ENCODE peak calls at places on chromosomes 5 and 9, in nine cellular contexts. One of them, this sample, is unnamed.

GRCh38 chr9:83637389-83637788 is 14.4 kb downstream of the IDNK start:
- DNase-seq in stimulated activated naive CD8-positive, alpha-beta T cell treated with anti-CD3 and anti-CD28 coated beads, Interleukin-15, Interleukin-2, amounts not matched to agents 100 U/mL and 50 U/mL, for 24 hours: no peak
- DNase-seq in NCI-H510A treated with DMSO at 0.1 percent for 48 hours: no peak
- DNase-seq in cortex of kidney: no peak
- DNase-seq in endothelial cell of umbilical vein: no peak
- DNase-seq in stomach: no peak
- DNase-seq in left colon: no peak
- DNase-seq in NCI-H2171: no peak
- DNase-seq in activated T-helper 1 cell treated with Interleukin-2 at 50 U/mL for 16 hours: no peak
- DNase-seq in this sample: no peak

GRCh38 chr5:147611483-147611882 is 101.6 kb upstream of the DPYSL3 start:
- DNase-seq in left colon: no peak
- DNase-seq in NCI-H510A treated with DMSO at 0.1 percent for 48 hours: no peak
- DNase-seq in stimulated activated naive CD8-positive, alpha-beta T cell treated with anti-CD3 and anti-CD28 coated beads, Interleukin-15, Interleukin-2, amounts not matched to agents 100 U/mL and 50 U/mL, for 24 hours: no peak
- DNase-seq in cortex of kidney: no peak
- DNase-seq in stomach: no peak
- DNase-seq in NCI-H2171: no peak
- DNase-seq in activated T-helper 1 cell treated with Interleukin-2 at 50 U/mL for 16 hours: no peak
- DNase-seq in endothelial cell of umbilical vein: no peak
- DNase-seq in this sample: no peak

GRCh38 chr9:776086-776485 is 65.4 kb upstream of the DMRT1 start:
- DNase-seq in endothelial cell of umbilical vein: no peak
- DNase-seq in NCI-H2171: no peak
- DNase-seq in stimulated activated naive CD8-positive, alpha-beta T cell treated with anti-CD3 and anti-CD28 coated beads, Interleukin-15, Interleukin-2, amounts not matched to agents 100 U/mL and 50 U/mL, for 24 hours: no peak
- DNase-seq in NCI-H510A treated with DMSO at 0.1 percent for 48 hours: no peak
- DNase-seq in left colon: no peak
- DNase-seq in activated T-helper 1 cell treated with Interleukin-2 at 50 U/mL for 16 hours: no peak
- DNase-seq in cortex of kidney: no peak
- DNase-seq in stomach: no peak
- DNase-seq in this sample: no peak

GRCh38 chr9:124855944-124856773 is 2.9 kb downstream of the WDR38 start:
- DNase-seq in activated T-helper 1 cell treated with Interleukin-2 at 50 U/mL for 16 hours: no peak
- DNase-seq in NCI-H510A treated with DMSO at 0.1 percent for 48 hours: no peak
- DNase-seq in left colon: no peak
- DNase-seq in cortex of kidney: no peak
- DNase-seq in NCI-H2171: no peak
- DNase-seq in endothelial cell of umbilical vein: no peak
- DNase-seq in stomach: no peak
- DNase-seq in stimulated activated naive CD8-positive, alpha-beta T cell treated with anti-CD3 and anti-CD28 coated beads, Interleukin-15, Interleukin-2, amounts not matched to agents 100 U/mL and 50 U/mL, for 24 hours: peak
- DNase-seq in this sample: no peak

GRCh38 chr5:65059681-65060598 is 291.2 kb downstream of the CWC27 start:
- DNase-seq in NCI-H510A treated with DMSO at 0.1 percent for 48 hours: no peak
- DNase-seq in endothelial cell of umbilical vein: peak
- DNase-seq in NCI-H2171: no peak
- DNase-seq in activated T-helper 1 cell treated with Interleukin-2 at 50 U/mL for 16 hours: no peak
- DNase-seq in cortex of kidney: no peak
- DNase-seq in left colon: no peak
- DNase-seq in stimulated activated naive CD8-positive, alpha-beta T cell treated with anti-CD3 and anti-CD28 coated beads, Interleukin-15, Interleukin-2, amounts not matched to agents 100 U/mL and 50 U/mL, for 24 hours: no peak
- DNase-seq in stomach: no peak
- DNase-seq in this sample: no peak

GRCh38 chr9:99822096-99822595 is 461 bp downstream of the NR4A3 start:
- DNase-seq in activated T-helper 1 cell treated with Interleukin-2 at 50 U/mL for 16 hours: no peak
- DNase-seq in endothelial cell of umbilical vein: no peak
- DNase-seq in stimulated activated naive CD8-positive, alpha-beta T cell treated with anti-CD3 and anti-CD28 coated beads, Interleukin-15, Interleukin-2, amounts not matched to agents 100 U/mL and 50 U/mL, for 24 hours: no peak
- DNase-seq in cortex of kidney: no peak
- DNase-seq in NCI-H510A treated with DMSO at 0.1 percent for 48 hours: no peak
- DNase-seq in left colon: peak
- DNase-seq in NCI-H2171: no peak
- DNase-seq in stomach: no peak
- DNase-seq in this sample: peak

GRCh38 chr5:72180925-72181324 is 73.7 kb downstream of the MAP1B start:
- DNase-seq in stomach: no peak
- DNase-seq in activated T-helper 1 cell treated with Interleukin-2 at 50 U/mL for 16 hours: no peak
- DNase-seq in cortex of kidney: no peak
- DNase-seq in NCI-H2171: no peak
- DNase-seq in stimulated activated naive CD8-positive, alpha-beta T cell treated with anti-CD3 and anti-CD28 coated beads, Interleukin-15, Interleukin-2, amounts not matched to agents 100 U/mL and 50 U/mL, for 24 hours: no peak
- DNase-seq in endothelial cell of umbilical vein: no peak
- DNase-seq in left colon: no peak
- DNase-seq in NCI-H510A treated with DMSO at 0.1 percent for 48 hours: no peak
- DNase-seq in this sample: no peak

GRCh38 chr5:126852104-126852531 is 75.2 kb downstream of the LMNB1 start:
- DNase-seq in cortex of kidney: no peak
- DNase-seq in left colon: no peak
- DNase-seq in activated T-helper 1 cell treated with Interleukin-2 at 50 U/mL for 16 hours: no peak
- DNase-seq in NCI-H510A treated with DMSO at 0.1 percent for 48 hours: no peak
- DNase-seq in stimulated activated naive CD8-positive, alpha-beta T cell treated with anti-CD3 and anti-CD28 coated beads, Interleukin-15, Interleukin-2, amounts not matched to agents 100 U/mL and 50 U/mL, for 24 hours: no peak
- DNase-seq in stomach: no peak
- DNase-seq in endothelial cell of umbilical vein: peak
- DNase-seq in NCI-H2171: no peak
- DNase-seq in this sample: no peak

GRCh38 chr5:158802941-158803341 is 296.8 kb downstream of the EBF1 start:
- DNase-seq in left colon: no peak
- DNase-seq in stimulated activated naive CD8-positive, alpha-beta T cell treated with anti-CD3 and anti-CD28 coated beads, Interleukin-15, Interleukin-2, amounts not matched to agents 100 U/mL and 50 U/mL, for 24 hours: no peak
- DNase-seq in cortex of kidney: no peak
- DNase-seq in endothelial cell of umbilical vein: no peak
- DNase-seq in activated T-helper 1 cell treated with Interleukin-2 at 50 U/mL for 16 hours: no peak
- DNase-seq in NCI-H2171: no peak
- DNase-seq in NCI-H510A treated with DMSO at 0.1 percent for 48 hours: no peak
- DNase-seq in stomach: no peak
- DNase-seq in this sample: peak

GRCh38 chr9:97527626-97528528 is 26.4 kb downstream of the TMOD1 start:
- DNase-seq in endothelial cell of umbilical vein: no peak
- DNase-seq in stimulated activated naive CD8-positive, alpha-beta T cell treated with anti-CD3 and anti-CD28 coated beads, Interleukin-15, Interleukin-2, amounts not matched to agents 100 U/mL and 50 U/mL, for 24 hours: no peak
- DNase-seq in stomach: no peak
- DNase-seq in cortex of kidney: no peak
- DNase-seq in NCI-H510A treated with DMSO at 0.1 percent for 48 hours: peak
- DNase-seq in left colon: no peak
- DNase-seq in NCI-H2171: no peak
- DNase-seq in activated T-helper 1 cell treated with Interleukin-2 at 50 U/mL for 16 hours: no peak
- DNase-seq in this sample: no peak

GRCh38 chr9:121350993-121351561 is 19.0 kb downstream of the STOM start:
- DNase-seq in NCI-H2171: peak
- DNase-seq in endothelial cell of umbilical vein: peak
- DNase-seq in NCI-H510A treated with DMSO at 0.1 percent for 48 hours: no peak
- DNase-seq in left colon: peak
- DNase-seq in cortex of kidney: no peak
- DNase-seq in stomach: peak
- DNase-seq in stimulated activated naive CD8-positive, alpha-beta T cell treated with anti-CD3 and anti-CD28 coated beads, Interleukin-15, Interleukin-2, amounts not matched to agents 100 U/mL and 50 U/mL, for 24 hours: no peak
- DNase-seq in activated T-helper 1 cell treated with Interleukin-2 at 50 U/mL for 16 hours: no peak
- DNase-seq in this sample: peak

GRCh38 chr5:165565921-165566320 is 2060.5 kb downstream of the MAT2B start:
- DNase-seq in stomach: no peak
- DNase-seq in endothelial cell of umbilical vein: no peak
- DNase-seq in left colon: no peak
- DNase-seq in cortex of kidney: no peak
- DNase-seq in NCI-H2171: no peak
- DNase-seq in NCI-H510A treated with DMSO at 0.1 percent for 48 hours: no peak
- DNase-seq in activated T-helper 1 cell treated with Interleukin-2 at 50 U/mL for 16 hours: no peak
- DNase-seq in stimulated activated naive CD8-positive, alpha-beta T cell treated with anti-CD3 and anti-CD28 coated beads, Interleukin-15, Interleukin-2, amounts not matched to agents 100 U/mL and 50 U/mL, for 24 hours: no peak
- DNase-seq in this sample: no peak

GRCh38 chr9:37678789-37679273 is 28.1 kb downstream of the FRMPD1 start:
- DNase-seq in stomach: no peak
- DNase-seq in NCI-H2171: no peak
- DNase-seq in cortex of kidney: no peak
- DNase-seq in NCI-H510A treated with DMSO at 0.1 percent for 48 hours: no peak
- DNase-seq in activated T-helper 1 cell treated with Interleukin-2 at 50 U/mL for 16 hours: no peak
- DNase-seq in endothelial cell of umbilical vein: no peak
- DNase-seq in stimulated activated naive CD8-positive, alpha-beta T cell treated with anti-CD3 and anti-CD28 coated beads, Interleukin-15, Interleukin-2, amounts not matched to agents 100 U/mL and 50 U/mL, for 24 hours: no peak
- DNase-seq in left colon: no peak
- DNase-seq in this sample: no peak

GRCh38 chr5:137466888-137467287 is 32.2 kb downstream of the SPOCK1 start:
- DNase-seq in NCI-H2171: no peak
- DNase-seq in stomach: no peak
- DNase-seq in left colon: no peak
- DNase-seq in NCI-H510A treated with DMSO at 0.1 percent for 48 hours: no peak
- DNase-seq in activated T-helper 1 cell treated with Interleukin-2 at 50 U/mL for 16 hours: no peak
- DNase-seq in stimulated activated naive CD8-positive, alpha-beta T cell treated with anti-CD3 and anti-CD28 coated beads, Interleukin-15, Interleukin-2, amounts not matched to agents 100 U/mL and 50 U/mL, for 24 hours: no peak
- DNase-seq in cortex of kidney: no peak
- DNase-seq in endothelial cell of umbilical vein: no peak
- DNase-seq in this sample: no peak

GRCh38 chr9:94675008-94675841 is 35.9 kb upstream of the FBP1 start:
- DNase-seq in stomach: no peak
- DNase-seq in activated T-helper 1 cell treated with Interleukin-2 at 50 U/mL for 16 hours: no peak
- DNase-seq in cortex of kidney: no peak
- DNase-seq in NCI-H2171: no peak
- DNase-seq in stimulated activated naive CD8-positive, alpha-beta T cell treated with anti-CD3 and anti-CD28 coated beads, Interleukin-15, Interleukin-2, amounts not matched to agents 100 U/mL and 50 U/mL, for 24 hours: no peak
- DNase-seq in endothelial cell of umbilical vein: peak
- DNase-seq in NCI-H510A treated with DMSO at 0.1 percent for 48 hours: no peak
- DNase-seq in left colon: no peak
- DNase-seq in this sample: peak

GRCh38 chr9:137157618-137158502 is 12.0 kb downstream of the LRRC26 start:
- DNase-seq in stimulated activated naive CD8-positive, alpha-beta T cell treated with anti-CD3 and anti-CD28 coated beads, Interleukin-15, Interleukin-2, amounts not matched to agents 100 U/mL and 50 U/mL, for 24 hours: no peak
- DNase-seq in NCI-H510A treated with DMSO at 0.1 percent for 48 hours: no peak
- DNase-seq in activated T-helper 1 cell treated with Interleukin-2 at 50 U/mL for 16 hours: no peak
- DNase-seq in endothelial cell of umbilical vein: no peak
- DNase-seq in NCI-H2171: no peak
- DNase-seq in cortex of kidney: no peak
- DNase-seq in left colon: no peak
- DNase-seq in stomach: no peak
- DNase-seq in this sample: no peak

GRCh38 chr5:134874831-134875655 is 872 bp downstream of the TXNDC15 start:
- DNase-seq in activated T-helper 1 cell treated with Interleukin-2 at 50 U/mL for 16 hours: no peak
- DNase-seq in NCI-H2171: no peak
- DNase-seq in stomach: peak
- DNase-seq in NCI-H510A treated with DMSO at 0.1 percent for 48 hours: peak
- DNase-seq in cortex of kidney: no peak
- DNase-seq in endothelial cell of umbilical vein: peak
- DNase-seq in left colon: peak
- DNase-seq in stimulated activated naive CD8-positive, alpha-beta T cell treated with anti-CD3 and anti-CD28 coated beads, Interleukin-15, Interleukin-2, amounts not matched to agents 100 U/mL and 50 U/mL, for 24 hours: peak
- DNase-seq in this sample: peak

GRCh38 chr5:138064526-138064925 is 19.3 kb upstream of the WNT8A start:
- DNase-seq in activated T-helper 1 cell treated with Interleukin-2 at 50 U/mL for 16 hours: no peak
- DNase-seq in stimulated activated naive CD8-positive, alpha-beta T cell treated with anti-CD3 and anti-CD28 coated beads, Interleukin-15, Interleukin-2, amounts not matched to agents 100 U/mL and 50 U/mL, for 24 hours: no peak
- DNase-seq in cortex of kidney: no peak
- DNase-seq in NCI-H510A treated with DMSO at 0.1 percent for 48 hours: no peak
- DNase-seq in endothelial cell of umbilical vein: no peak
- DNase-seq in stomach: no peak
- DNase-seq in NCI-H2171: no peak
- DNase-seq in left colon: no peak
- DNase-seq in this sample: no peak

GRCh38 chr9:117073539-117074336 is 341.1 kb downstream of the ASTN2 start:
- DNase-seq in cortex of kidney: no peak
- DNase-seq in activated T-helper 1 cell treated with Interleukin-2 at 50 U/mL for 16 hours: no peak
- DNase-seq in NCI-H2171: peak
- DNase-seq in NCI-H510A treated with DMSO at 0.1 percent for 48 hours: peak
- DNase-seq in left colon: no peak
- DNase-seq in stomach: no peak
- DNase-seq in endothelial cell of umbilical vein: no peak
- DNase-seq in stimulated activated naive CD8-positive, alpha-beta T cell treated with anti-CD3 and anti-CD28 coated beads, Interleukin-15, Interleukin-2, amounts not matched to agents 100 U/mL and 50 U/mL, for 24 hours: peak
- DNase-seq in this sample: no peak

GRCh38 chr9:135519179-135519971 is 1.9 kb upstream of the LCN1 start:
- DNase-seq in left colon: no peak
- DNase-seq in NCI-H2171: no peak
- DNase-seq in endothelial cell of umbilical vein: no peak
- DNase-seq in NCI-H510A treated with DMSO at 0.1 percent for 48 hours: no peak
- DNase-seq in stomach: peak
- DNase-seq in stimulated activated naive CD8-positive, alpha-beta T cell treated with anti-CD3 and anti-CD28 coated beads, Interleukin-15, Interleukin-2, amounts not matched to agents 100 U/mL and 50 U/mL, for 24 hours: no peak
- DNase-seq in activated T-helper 1 cell treated with Interleukin-2 at 50 U/mL for 16 hours: no peak
- DNase-seq in cortex of kidney: no peak
- DNase-seq in this sample: no peak

GRCh38 chr9:122092611-122093506 is at the start of gene TTLL11:
- DNase-seq in left colon: peak
- DNase-seq in endothelial cell of umbilical vein: peak
- DNase-seq in stomach: peak
- DNase-seq in stimulated activated naive CD8-positive, alpha-beta T cell treated with anti-CD3 and anti-CD28 coated beads, Interleukin-15, Interleukin-2, amounts not matched to agents 100 U/mL and 50 U/mL, for 24 hours: peak
- DNase-seq in NCI-H2171: peak
- DNase-seq in activated T-helper 1 cell treated with Interleukin-2 at 50 U/mL for 16 hours: peak
- DNase-seq in cortex of kidney: peak
- DNase-seq in NCI-H510A treated with DMSO at 0.1 percent for 48 hours: peak
- DNase-seq in this sample: peak

GRCh38 chr5:55039843-55040242 is 15.8 kb downstream of the GZMK start:
- DNase-seq in stomach: no peak
- DNase-seq in cortex of kidney: no peak
- DNase-seq in NCI-H510A treated with DMSO at 0.1 percent for 48 hours: no peak
- DNase-seq in NCI-H2171: no peak
- DNase-seq in activated T-helper 1 cell treated with Interleukin-2 at 50 U/mL for 16 hours: no peak
- DNase-seq in endothelial cell of umbilical vein: no peak
- DNase-seq in left colon: no peak
- DNase-seq in stimulated activated naive CD8-positive, alpha-beta T cell treated with anti-CD3 and anti-CD28 coated beads, Interleukin-15, Interleukin-2, amounts not matched to agents 100 U/mL and 50 U/mL, for 24 hours: no peak
- DNase-seq in this sample: no peak

GRCh38 chr5:115541586-115541985 is 3.0 kb downstream of the FEM1C start:
- DNase-seq in NCI-H510A treated with DMSO at 0.1 percent for 48 hours: no peak
- DNase-seq in stomach: no peak
- DNase-seq in endothelial cell of umbilical vein: no peak
- DNase-seq in left colon: no peak
- DNase-seq in activated T-helper 1 cell treated with Interleukin-2 at 50 U/mL for 16 hours: no peak
- DNase-seq in stimulated activated naive CD8-positive, alpha-beta T cell treated with anti-CD3 and anti-CD28 coated beads, Interleukin-15, Interleukin-2, amounts not matched to agents 100 U/mL and 50 U/mL, for 24 hours: no peak
- DNase-seq in NCI-H2171: no peak
- DNase-seq in cortex of kidney: no peak
- DNase-seq in this sample: no peak

GRCh38 chr5:132788508-132788907 is 11.5 kb upstream of the SEPTIN8 start:
- DNase-seq in left colon: no peak
- DNase-seq in endothelial cell of umbilical vein: no peak
- DNase-seq in cortex of kidney: no peak
- DNase-seq in NCI-H2171: no peak
- DNase-seq in stimulated activated naive CD8-positive, alpha-beta T cell treated with anti-CD3 and anti-CD28 coated beads, Interleukin-15, Interleukin-2, amounts not matched to agents 100 U/mL and 50 U/mL, for 24 hours: no peak
- DNase-seq in NCI-H510A treated with DMSO at 0.1 percent for 48 hours: no peak
- DNase-seq in stomach: no peak
- DNase-seq in activated T-helper 1 cell treated with Interleukin-2 at 50 U/mL for 16 hours: no peak
- DNase-seq in this sample: no peak

GRCh38 chr5:109900911-109901627 is 211.3 kb downstream of the MAN2A1 start:
- DNase-seq in endothelial cell of umbilical vein: no peak
- DNase-seq in stimulated activated naive CD8-positive, alpha-beta T cell treated with anti-CD3 and anti-CD28 coated beads, Interleukin-15, Interleukin-2, amounts not matched to agents 100 U/mL and 50 U/mL, for 24 hours: no peak
- DNase-seq in stomach: no peak
- DNase-seq in activated T-helper 1 cell treated with Interleukin-2 at 50 U/mL for 16 hours: no peak
- DNase-seq in NCI-H510A treated with DMSO at 0.1 percent for 48 hours: peak
- DNase-seq in left colon: no peak
- DNase-seq in NCI-H2171: no peak
- DNase-seq in cortex of kidney: no peak
- DNase-seq in this sample: no peak

GRCh38 chr5:107389130-107389553 is 281.6 kb downstream of the EFNA5 start:
- DNase-seq in activated T-helper 1 cell treated with Interleukin-2 at 50 U/mL for 16 hours: no peak
- DNase-seq in stimulated activated naive CD8-positive, alpha-beta T cell treated with anti-CD3 and anti-CD28 coated beads, Interleukin-15, Interleukin-2, amounts not matched to agents 100 U/mL and 50 U/mL, for 24 hours: peak
- DNase-seq in NCI-H510A treated with DMSO at 0.1 percent for 48 hours: peak
- DNase-seq in stomach: peak
- DNase-seq in NCI-H2171: no peak
- DNase-seq in endothelial cell of umbilical vein: peak
- DNase-seq in cortex of kidney: no peak
- DNase-seq in left colon: no peak
- DNase-seq in this sample: peak

GRCh38 chr9:81693639-81694378 is 4.5 kb upstream of the TLE1 start:
- DNase-seq in NCI-H510A treated with DMSO at 0.1 percent for 48 hours: no peak
- DNase-seq in activated T-helper 1 cell treated with Interleukin-2 at 50 U/mL for 16 hours: no peak
- DNase-seq in NCI-H2171: no peak
- DNase-seq in left colon: no peak
- DNase-seq in cortex of kidney: no peak
- DNase-seq in stimulated activated naive CD8-positive, alpha-beta T cell treated with anti-CD3 and anti-CD28 coated beads, Interleukin-15, Interleukin-2, amounts not matched to agents 100 U/mL and 50 U/mL, for 24 hours: no peak
- DNase-seq in stomach: no peak
- DNase-seq in endothelial cell of umbilical vein: no peak
- DNase-seq in this sample: peak

GRCh38 chr5:142215915-142216681 is 107.5 kb downstream of the NDFIP1 start:
- DNase-seq in NCI-H510A treated with DMSO at 0.1 percent for 48 hours: no peak
- DNase-seq in NCI-H2171: no peak
- DNase-seq in stimulated activated naive CD8-positive, alpha-beta T cell treated with anti-CD3 and anti-CD28 coated beads, Interleukin-15, Interleukin-2, amounts not matched to agents 100 U/mL and 50 U/mL, for 24 hours: no peak
- DNase-seq in stomach: no peak
- DNase-seq in left colon: peak
- DNase-seq in endothelial cell of umbilical vein: peak
- DNase-seq in cortex of kidney: no peak
- DNase-seq in activated T-helper 1 cell treated with Interleukin-2 at 50 U/mL for 16 hours: no peak
- DNase-seq in this sample: peak

GRCh38 chr9:120424248-120424647 is 155.7 kb downstream of the CDK5RAP2 start:
- DNase-seq in endothelial cell of umbilical vein: no peak
- DNase-seq in NCI-H2171: no peak
- DNase-seq in stimulated activated naive CD8-positive, alpha-beta T cell treated with anti-CD3 and anti-CD28 coated beads, Interleukin-15, Interleukin-2, amounts not matched to agents 100 U/mL and 50 U/mL, for 24 hours: no peak
- DNase-seq in activated T-helper 1 cell treated with Interleukin-2 at 50 U/mL for 16 hours: no peak
- DNase-seq in cortex of kidney: no peak
- DNase-seq in stomach: no peak
- DNase-seq in left colon: no peak
- DNase-seq in NCI-H510A treated with DMSO at 0.1 percent for 48 hours: no peak
- DNase-seq in this sample: no peak

GRCh38 chr5:35233601-35234000 is 3.3 kb upstream of the PRLR start:
- DNase-seq in endothelial cell of umbilical vein: no peak
- DNase-seq in NCI-H2171: no peak
- DNase-seq in cortex of kidney: no peak
- DNase-seq in left colon: no peak
- DNase-seq in stomach: no peak
- DNase-seq in stimulated activated naive CD8-positive, alpha-beta T cell treated with anti-CD3 and anti-CD28 coated beads, Interleukin-15, Interleukin-2, amounts not matched to agents 100 U/mL and 50 U/mL, for 24 hours: no peak
- DNase-seq in NCI-H510A treated with DMSO at 0.1 percent for 48 hours: no peak
- DNase-seq in activated T-helper 1 cell treated with Interleukin-2 at 50 U/mL for 16 hours: no peak
- DNase-seq in this sample: no peak

GRCh38 chr5:76368941-76369340 is 34.1 kb upstream of the IQGAP2 start:
- DNase-seq in cortex of kidney: no peak
- DNase-seq in stomach: no peak
- DNase-seq in activated T-helper 1 cell treated with Interleukin-2 at 50 U/mL for 16 hours: no peak
- DNase-seq in NCI-H510A treated with DMSO at 0.1 percent for 48 hours: no peak
- DNase-seq in stimulated activated naive CD8-positive, alpha-beta T cell treated with anti-CD3 and anti-CD28 coated beads, Interleukin-15, Interleukin-2, amounts not matched to agents 100 U/mL and 50 U/mL, for 24 hours: no peak
- DNase-seq in endothelial cell of umbilical vein: no peak
- DNase-seq in NCI-H2171: no peak
- DNase-seq in left colon: no peak
- DNase-seq in this sample: no peak

This sample was measured in AG08395.